ENCODE peak calls at places on chromosomes 4 and X, in seven cellular contexts. One of them, this sample, is unnamed. For H3K36me3 and H3K4me1, the result is how much of the 10 kb centered on the place peaks cover.

GRCh38 chr4:186472948-186473347 is 82.4 kb downstream of the MTNR1A start:
- DNase-seq in stomach: no peak
- DNase-seq in adipocyte: peak
- DNase-seq in hepatocyte: peak
- DNase-seq in ascending aorta: no peak
- DNase-seq in cardiac muscle cell: peak
- DNase-seq in transverse colon: no peak
- DNase-seq in this sample: no peak

GRCh38 chr4:109251396-109251795 is 51.1 kb downstream of the COL25A1 start:
- DNase-seq in hepatocyte: no peak
- DNase-seq in ascending aorta: no peak
- DNase-seq in cardiac muscle cell: no peak
- DNase-seq in transverse colon: no peak
- DNase-seq in stomach: no peak
- DNase-seq in adipocyte: no peak
- DNase-seq in this sample: no peak

GRCh38 chrX:115679460-115679859 is 118.5 kb downstream of the PLS3 start:
- DNase-seq in stomach: no peak
- DNase-seq in transverse colon: no peak
- DNase-seq in hepatocyte: peak
- DNase-seq in cardiac muscle cell: peak
- DNase-seq in ascending aorta: no peak
- DNase-seq in adipocyte: peak
- DNase-seq in this sample: no peak

GRCh38 chrX:16977771-16978170 is 31.3 kb downstream of the REPS2 start:
- DNase-seq in transverse colon: no peak
- DNase-seq in stomach: no peak
- DNase-seq in adipocyte: no peak
- DNase-seq in hepatocyte: no peak
- DNase-seq in ascending aorta: no peak
- DNase-seq in cardiac muscle cell: no peak
- DNase-seq in this sample: no peak

GRCh38 chrX:109535578-109535977 is 1.1 kb upstream of the NXT2 start:
- DNase-seq in cardiac muscle cell: no peak
- DNase-seq in hepatocyte: no peak
- DNase-seq in stomach: no peak
- DNase-seq in ascending aorta: no peak
- DNase-seq in adipocyte: no peak
- DNase-seq in transverse colon: no peak
- DNase-seq in this sample: no peak

GRCh38 chr4:186204103-186204559 is 12.8 kb downstream of the CYP4V2 start:
- DNase-seq in adipocyte: no peak
- DNase-seq in transverse colon: peak
- DNase-seq in stomach: peak
- DNase-seq in cardiac muscle cell: peak
- DNase-seq in hepatocyte: no peak
- DNase-seq in ascending aorta: no peak
- DNase-seq in this sample: peak

GRCh38 chr4:52657630-52658501 is 1.2 kb downstream of the USP46 start:
- DNase-seq in hepatocyte: peak
- DNase-seq in cardiac muscle cell: peak
- DNase-seq in transverse colon: no peak
- DNase-seq in stomach: peak
- DNase-seq in ascending aorta: no peak
- DNase-seq in adipocyte: peak
- DNase-seq in this sample: no peak

GRCh38 chrX:133638285-133638684 is 223.0 kb upstream of the GPC4 start:
- DNase-seq in stomach: peak
- DNase-seq in ascending aorta: no peak
- DNase-seq in transverse colon: no peak
- DNase-seq in adipocyte: no peak
- DNase-seq in hepatocyte: no peak
- DNase-seq in cardiac muscle cell: peak
- DNase-seq in this sample: no peak

GRCh38 chr4:148023782-148024181 is 291.9 kb downstream of the ARHGAP10 start:
- DNase-seq in hepatocyte: no peak
- DNase-seq in adipocyte: no peak
- DNase-seq in transverse colon: no peak
- DNase-seq in cardiac muscle cell: no peak
- DNase-seq in ascending aorta: no peak
- DNase-seq in stomach: no peak
- DNase-seq in this sample: no peak

GRCh38 chr4:159051245-159052071 is 51.4 kb upstream of the RAPGEF2 start:
- DNase-seq in adipocyte: no peak
- DNase-seq in stomach: no peak
- DNase-seq in ascending aorta: no peak
- DNase-seq in transverse colon: no peak
- DNase-seq in cardiac muscle cell: peak
- DNase-seq in hepatocyte: no peak
- DNase-seq in this sample: no peak

GRCh38 chr4:184232212-184232611 is 14.5 kb upstream of the ENPP6 start:
- DNase-seq in stomach: no peak
- DNase-seq in hepatocyte: peak
- DNase-seq in cardiac muscle cell: no peak
- DNase-seq in ascending aorta: no peak
- DNase-seq in transverse colon: no peak
- DNase-seq in adipocyte: no peak
- DNase-seq in this sample: no peak

GRCh38 chr4:47704693-47705325 is 133.1 kb downstream of the CORIN start:
- DNase-seq in adipocyte: peak
- DNase-seq in ascending aorta: no peak
- DNase-seq in hepatocyte: peak
- DNase-seq in cardiac muscle cell: peak
- DNase-seq in transverse colon: no peak
- DNase-seq in stomach: peak
- DNase-seq in this sample: no peak

GRCh38 chr4:176837176-176837915 is 44.6 kb upstream of the VEGFC start:
- DNase-seq in cardiac muscle cell: no peak
- DNase-seq in stomach: no peak
- DNase-seq in ascending aorta: no peak
- DNase-seq in adipocyte: no peak
- DNase-seq in hepatocyte: no peak
- DNase-seq in transverse colon: no peak
- DNase-seq in this sample: no peak

GRCh38 chr4:185771696-185772390 is 40.2 kb downstream of the SORBS2 start:
- DNase-seq in transverse colon: no peak
- DNase-seq in ascending aorta: no peak
- DNase-seq in adipocyte: peak
- DNase-seq in cardiac muscle cell: peak
- DNase-seq in stomach: no peak
- DNase-seq in hepatocyte: no peak
- DNase-seq in this sample: no peak

GRCh38 chrX:6203462-6204215 is 25.0 kb downstream of the NLGN4X start:
- DNase-seq in hepatocyte: no peak
- DNase-seq in stomach: no peak
- DNase-seq in ascending aorta: no peak
- DNase-seq in adipocyte: no peak
- DNase-seq in cardiac muscle cell: no peak
- DNase-seq in transverse colon: no peak
- DNase-seq in this sample: no peak

GRCh38 chr4:71382569-71383560 is 44.0 kb downstream of the SLC4A4 start:
- DNase-seq in ascending aorta: no peak
- DNase-seq in cardiac muscle cell: no peak
- DNase-seq in transverse colon: no peak
- DNase-seq in hepatocyte: peak
- DNase-seq in adipocyte: no peak
- DNase-seq in stomach: no peak
- DNase-seq in this sample: no peak

GRCh38 chr4:24274401-24275035 is 309.8 kb downstream of the DHX15 start:
- DNase-seq in cardiac muscle cell: peak
- DNase-seq in hepatocyte: no peak
- DNase-seq in transverse colon: no peak
- DNase-seq in adipocyte: no peak
- DNase-seq in stomach: no peak
- DNase-seq in ascending aorta: no peak
- DNase-seq in this sample: no peak

GRCh38 chrX:154325541-154325940 is 29.9 kb downstream of the TKTL1 start:
- DNase-seq in adipocyte: peak
- DNase-seq in ascending aorta: no peak
- DNase-seq in transverse colon: no peak
- DNase-seq in stomach: no peak
- DNase-seq in cardiac muscle cell: peak
- DNase-seq in hepatocyte: no peak
- DNase-seq in this sample: no peak

GRCh38 chrX:69033936-69034335 is 131.3 kb downstream of the PJA1 start:
- DNase-seq in ascending aorta: no peak
- DNase-seq in adipocyte: no peak
- DNase-seq in cardiac muscle cell: no peak
- DNase-seq in hepatocyte: no peak
- DNase-seq in stomach: no peak
- DNase-seq in transverse colon: no peak
- DNase-seq in this sample: no peak

DNA sequence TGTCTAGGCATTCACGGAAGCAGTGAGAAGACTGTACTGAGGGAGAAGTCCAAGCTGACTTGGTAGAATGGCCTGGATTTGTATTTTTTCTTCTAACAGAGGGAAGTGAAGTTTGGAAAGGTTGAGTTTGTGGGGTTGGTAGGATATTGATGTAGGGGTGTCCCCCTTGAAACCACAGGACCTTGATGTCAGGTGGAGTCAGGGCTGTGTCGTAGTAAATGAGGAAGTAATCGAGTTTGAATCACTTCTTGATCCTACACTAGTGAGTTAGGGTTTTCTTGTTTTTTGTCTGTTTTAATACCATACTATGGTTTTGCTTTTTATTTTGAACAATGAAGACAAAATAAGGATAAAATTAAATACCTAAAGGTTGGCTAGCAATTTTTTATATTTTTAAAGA is 30.1 kb upstream of the ANAPC4 start:
- DNase-seq in cardiac muscle cell: no peak
- DNase-seq in ascending aorta: no peak
- DNase-seq in hepatocyte: no peak
- DNase-seq in transverse colon: no peak
- DNase-seq in stomach: no peak
- DNase-seq in adipocyte: no peak
- DNase-seq in this sample: no peak
- H3K36me3 ChIP-seq in cardiac muscle cell: under half
- H3K36me3 ChIP-seq in ascending aorta: under half
- H3K36me3 ChIP-seq in hepatocyte: under half
- H3K36me3 ChIP-seq in transverse colon: under half
- H3K36me3 ChIP-seq in stomach: under half
- H3K36me3 ChIP-seq in adipocyte: under half
- H3K36me3 ChIP-seq in this sample: under half

GRCh38 chr4:26806331-26806730 is 54.3 kb upstream of the STIM2 start:
- DNase-seq in cardiac muscle cell: no peak
- DNase-seq in stomach: no peak
- DNase-seq in hepatocyte: no peak
- DNase-seq in transverse colon: no peak
- DNase-seq in adipocyte: no peak
- DNase-seq in ascending aorta: no peak
- DNase-seq in this sample: no peak

GRCh38 chr4:26802790-26803189 is 57.9 kb upstream of the STIM2 start:
- DNase-seq in ascending aorta: no peak
- DNase-seq in hepatocyte: no peak
- DNase-seq in cardiac muscle cell: no peak
- DNase-seq in stomach: no peak
- DNase-seq in adipocyte: no peak
- DNase-seq in transverse colon: no peak
- DNase-seq in this sample: no peak

GRCh38 chr4:26804876-26805275 is 55.8 kb upstream of the STIM2 start:
- DNase-seq in hepatocyte: no peak
- DNase-seq in stomach: no peak
- DNase-seq in ascending aorta: no peak
- DNase-seq in transverse colon: no peak
- DNase-seq in cardiac muscle cell: no peak
- DNase-seq in adipocyte: no peak
- DNase-seq in this sample: no peak

GRCh38 chr4:26804451-26804850 is 56.2 kb upstream of the STIM2 start:
- DNase-seq in adipocyte: no peak
- DNase-seq in stomach: no peak
- DNase-seq in ascending aorta: no peak
- DNase-seq in hepatocyte: no peak
- DNase-seq in transverse colon: no peak
- DNase-seq in cardiac muscle cell: no peak
- DNase-seq in this sample: no peak

GRCh38 chr4:26803462-26803861 is 57.2 kb upstream of the STIM2 start:
- DNase-seq in ascending aorta: no peak
- DNase-seq in hepatocyte: no peak
- DNase-seq in adipocyte: peak
- DNase-seq in cardiac muscle cell: no peak
- DNase-seq in transverse colon: no peak
- DNase-seq in stomach: no peak
- DNase-seq in this sample: no peak
- H3K4me1 ChIP-seq in ascending aorta: under half
- H3K4me1 ChIP-seq in hepatocyte: under half
- H3K4me1 ChIP-seq in adipocyte: under half
- H3K4me1 ChIP-seq in cardiac muscle cell: under half
- H3K4me1 ChIP-seq in transverse colon: under half
- H3K4me1 ChIP-seq in stomach: under half
- H3K4me1 ChIP-seq in this sample: under half

GRCh38 chr4:74942918-74943253 is 10.0 kb downstream of the PARM1 start:
- DNase-seq in transverse colon: no peak
- DNase-seq in adipocyte: no peak
- DNase-seq in ascending aorta: no peak
- DNase-seq in stomach: no peak
- DNase-seq in hepatocyte: no peak
- DNase-seq in cardiac muscle cell: no peak
- DNase-seq in this sample: no peak
- H3K4me3 ChIP-seq in transverse colon: no peak
- H3K4me3 ChIP-seq in adipocyte: no peak
- H3K4me3 ChIP-seq in ascending aorta: no peak
- H3K4me3 ChIP-seq in stomach: no peak
- H3K4me3 ChIP-seq in hepatocyte: no peak
- H3K4me3 ChIP-seq in cardiac muscle cell: no peak
- H3K4me3 ChIP-seq in this sample: no peak

GRCh38 chrX:40688976-40689375 is 41.6 kb upstream of the CXorf38 start:
- DNase-seq in transverse colon: no peak
- DNase-seq in ascending aorta: no peak
- DNase-seq in stomach: no peak
- DNase-seq in hepatocyte: no peak
- DNase-seq in cardiac muscle cell: no peak
- DNase-seq in adipocyte: peak
- DNase-seq in this sample: no peak

GRCh38 chrX:40685352-40685918 is 38.1 kb upstream of the CXorf38 start:
- DNase-seq in transverse colon: no peak
- DNase-seq in adipocyte: no peak
- DNase-seq in hepatocyte: no peak
- DNase-seq in cardiac muscle cell: no peak
- DNase-seq in stomach: no peak
- DNase-seq in ascending aorta: no peak
- DNase-seq in this sample: no peak

GRCh38 chrX:40687169-40687568 is 39.8 kb upstream of the CXorf38 start:
- DNase-seq in cardiac muscle cell: no peak
- DNase-seq in transverse colon: no peak
- DNase-seq in adipocyte: no peak
- DNase-seq in ascending aorta: no peak
- DNase-seq in stomach: no peak
- DNase-seq in hepatocyte: no peak
- DNase-seq in this sample: no peak

GRCh38 chrX:40683245-40683644 is 35.9 kb upstream of the CXorf38 start:
- DNase-seq in transverse colon: no peak
- DNase-seq in stomach: no peak
- DNase-seq in cardiac muscle cell: no peak
- DNase-seq in adipocyte: no peak
- DNase-seq in hepatocyte: no peak
- DNase-seq in ascending aorta: no peak
- DNase-seq in this sample: no peak

GRCh38 chrX:40684092-40684491 is 36.7 kb upstream of the CXorf38 start:
- DNase-seq in hepatocyte: no peak
- DNase-seq in cardiac muscle cell: no peak
- DNase-seq in transverse colon: no peak
- DNase-seq in ascending aorta: no peak
- DNase-seq in adipocyte: no peak
- DNase-seq in stomach: no peak
- DNase-seq in this sample: no peak
- H3K36me3 ChIP-seq in hepatocyte: under half
- H3K36me3 ChIP-seq in cardiac muscle cell: under half
- H3K36me3 ChIP-seq in transverse colon: under half
- H3K36me3 ChIP-seq in ascending aorta: under half
- H3K36me3 ChIP-seq in adipocyte: half or more
- H3K36me3 ChIP-seq in stomach: half or more
- H3K36me3 ChIP-seq in this sample: under half

This sample was measured in CD8-positive, alpha-beta memory T cell.